ENCODE peak calls at places on chromosome X, in five cellular contexts. X is hepatocyte, J is GM23338, F is fibroblast of lung, R is PC-9. K is an unnamed sample.

GRCh38 chrX:18855919-18856644 is 127.8 kb downstream of the PHKA2 start:
- DNase-seq in R (no peak), J (no peak), X (no peak), F (peak), K (no peak)

GRCh38 chrX:133745361-133745760 is 240.0 kb downstream of the GPC3 start:
- DNase-seq in J (peak), X (no peak), F (no peak), R (no peak), K (no peak)

GRCh38 chrX:152165033-152165743 is 26.8 kb upstream of the MAGEA10 start:
- DNase-seq in J (no peak), R (no peak), F (no peak), X (no peak), K (no peak)

GRCh38 chrX:7132335-7133035 is 15.0 kb upstream of the STS start:
- DNase-seq in F (peak), J (peak), R (peak), X (peak), K (peak)

GRCh38 chrX:69503835-69504625 is at the start of gene NALF2:
- DNase-seq in X (peak), R (no peak), F (peak), J (peak), K (peak)

GRCh38 chrX:39875834-39876625 is 221.7 kb downstream of the BCOR start:
- DNase-seq in X (no peak), J (no peak), F (no peak), R (no peak), K (no peak)

GRCh38 chrX:100663651-100664050 is 19.7 kb downstream of the SRPX2 start:
- DNase-seq in X (no peak), F (no peak), R (no peak), J (no peak), K (no peak)

GRCh38 chrX:107574711-107575110 is 53.6 kb upstream of the PRPS1 start:
- DNase-seq in X (no peak), R (no peak), J (no peak), F (peak), K (peak)

GRCh38 chrX:51899741-51900140 is 6.3 kb downstream of the MAGED1 start:
- DNase-seq in R (no peak), X (no peak), J (no peak), F (no peak), K (no peak)

GRCh38 chrX:14934423-14934822 is 61.2 kb downstream of the MOSPD2 start:
- DNase-seq in F (no peak), R (no peak), J (no peak), X (no peak), K (no peak)

GRCh38 chrX:23952984-23953907 is 45.4 kb downstream of the CXorf58 start:
- DNase-seq in F (no peak), R (no peak), X (no peak), J (peak), K (no peak)

GRCh38 chrX:66638591-66639500 is at the start of gene EDA2R:
- DNase-seq in R (no peak), X (peak), F (peak), J (peak), K (no peak)

GRCh38 chrX:1649623-1650022 is 34.8 kb downstream of the ASMT start:
- DNase-seq in X (no peak), J (peak), F (no peak), R (no peak), K (no peak)

GRCh38 chrX:47264507-47265173 is 31.8 kb downstream of the USP11 start:
- DNase-seq in R (no peak), X (no peak), J (no peak), F (peak), K (peak)

GRCh38 chrX:131677655-131678628 is 134.1 kb downstream of the OR13H1 start:
- DNase-seq in J (peak), R (peak), F (peak), X (peak), K (peak)

GRCh38 chrX:153885968-153886903 is at the start of gene L1CAM:
- DNase-seq in F (no peak), J (peak), X (no peak), R (no peak), K (peak)

GRCh38 chrX:44282753-44283152 is 60.7 kb downstream of the EFHC2 start:
- DNase-seq in X (no peak), F (no peak), J (no peak), R (no peak), K (no peak)

GRCh38 chrX:139811942-139812629 is 104.1 kb upstream of the MCF2 start:
- DNase-seq in X (no peak), J (no peak), R (no peak), F (no peak), K (no peak)

DNA sequence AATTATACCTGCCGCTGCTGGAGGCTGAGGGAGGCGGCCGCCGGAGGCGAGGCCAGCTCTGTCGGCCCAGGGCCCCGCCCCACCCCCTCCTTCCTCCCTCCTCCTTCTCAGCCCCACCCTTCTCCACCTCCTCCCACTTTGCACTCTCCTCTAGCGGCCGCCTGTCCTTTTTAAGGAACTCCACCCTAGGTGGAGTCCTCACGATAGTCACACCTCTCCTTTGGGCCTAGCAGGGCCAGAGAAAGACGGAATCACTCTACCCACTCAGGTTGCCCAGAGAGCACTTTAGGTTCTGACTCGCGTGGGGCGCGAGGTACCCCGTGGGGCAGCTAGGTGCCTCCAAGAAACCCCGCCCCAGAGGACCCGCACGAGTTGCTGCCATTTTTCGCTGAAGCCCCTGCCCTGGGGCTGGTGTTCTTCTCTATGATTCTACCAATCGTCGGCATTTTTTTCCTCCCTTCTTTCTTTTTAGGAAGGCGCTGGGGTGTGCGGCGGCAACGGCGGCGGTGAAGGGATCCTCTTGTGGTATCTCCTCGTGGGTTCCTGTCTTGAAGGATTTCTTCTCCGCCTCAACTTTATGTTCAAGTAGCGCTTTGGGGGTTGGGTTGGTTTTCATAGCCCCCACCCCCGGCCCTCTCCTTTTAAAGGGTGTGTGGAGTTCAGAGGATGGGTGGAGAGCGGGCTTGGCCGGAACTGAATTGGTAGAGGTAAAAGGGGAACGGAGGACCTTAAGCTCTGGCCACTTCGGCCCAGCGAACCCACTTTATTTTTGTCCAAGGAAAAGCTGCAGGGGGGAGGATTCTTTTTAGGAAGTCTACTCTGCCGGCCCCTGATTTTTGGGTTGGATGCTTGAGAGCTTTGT is at the start of gene KLF8:
- DNase-seq in R (peak), J (peak), F (peak), X (peak), K (no peak)
- TF ChIP-seq EZH2 in R (no peak), J (no peak), F (no peak), X (no peak), K (no peak)

DNA sequence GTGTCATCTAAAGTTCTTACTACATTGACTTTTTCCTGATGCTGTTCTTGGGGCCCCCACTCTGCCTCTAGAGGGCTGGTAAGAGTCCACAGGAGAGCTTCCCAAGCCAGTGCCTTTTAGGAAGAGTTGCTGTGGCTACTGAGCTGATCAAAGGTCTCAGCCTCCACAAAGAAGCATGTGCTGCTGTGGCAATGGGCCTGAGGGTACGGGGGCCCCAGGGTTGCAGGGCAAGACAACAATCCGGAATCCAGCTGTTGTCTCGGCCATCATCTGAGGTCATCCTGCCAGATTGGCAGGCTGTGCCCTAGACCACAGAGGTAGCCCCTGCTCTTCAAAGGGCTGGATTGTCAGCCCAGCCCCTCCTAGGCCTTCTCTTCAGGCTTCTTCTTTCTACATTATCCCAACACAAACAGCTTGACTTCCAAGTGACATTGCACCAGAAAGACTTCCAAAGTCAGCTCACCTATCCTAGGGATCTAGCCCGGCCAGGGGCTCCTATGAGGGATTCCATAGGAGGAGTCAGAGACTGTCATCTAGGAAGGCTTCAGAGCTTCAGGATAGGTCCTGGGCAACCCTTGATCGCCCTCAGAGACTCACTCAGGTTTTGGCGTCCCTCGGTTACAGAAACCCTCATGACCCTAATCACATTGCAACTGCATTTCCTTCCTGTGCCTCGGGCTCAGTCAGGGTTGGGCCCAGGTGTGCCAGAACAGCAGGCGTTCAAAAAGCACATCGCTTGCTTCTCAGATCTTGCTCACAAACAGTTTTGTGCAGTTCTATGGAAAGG is 27.7 kb downstream of the SLC25A5 start:
- DNase-seq in X (no peak), R (no peak), J (no peak), F (no peak), K (no peak)
- TF ChIP-seq EZH2 in X (no peak), R (no peak), J (no peak), F (no peak), K (no peak)

GRCh38 chrX:25004485-25005032 is 11.2 kb downstream of the ARX start:
- DNase-seq in J (no peak), X (no peak), F (no peak), R (no peak), K (no peak)
- TF ChIP-seq EZH2 in J (no peak), X (peak), F (peak), R (no peak), K (peak)

DNA sequence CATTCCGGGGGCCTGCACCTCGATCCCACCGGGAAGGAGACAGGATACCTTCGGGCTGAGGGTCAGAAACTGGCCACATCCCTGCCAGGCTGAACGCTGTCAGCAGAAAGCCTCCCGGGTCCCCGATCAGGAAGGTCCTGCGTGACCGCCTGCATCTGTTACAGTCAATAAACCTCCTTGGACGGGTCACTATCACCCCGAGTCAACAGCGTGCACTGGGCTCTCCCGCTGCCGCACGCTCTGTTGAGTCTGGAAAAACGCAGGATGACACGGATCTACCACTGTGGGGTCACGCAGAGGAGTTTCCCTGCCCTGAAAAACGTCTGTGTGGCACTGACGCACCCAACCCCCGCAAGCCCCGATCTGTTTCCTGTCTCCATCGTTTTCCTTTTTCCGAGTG is 12.1 kb downstream of the PPP2R3B start:
- DNase-seq in R (no peak), X (no peak), F (no peak), J (no peak), K (no peak)
- TF ChIP-seq EZH2 in R (no peak), X (no peak), F (peak), J (no peak), K (no peak)

DNA sequence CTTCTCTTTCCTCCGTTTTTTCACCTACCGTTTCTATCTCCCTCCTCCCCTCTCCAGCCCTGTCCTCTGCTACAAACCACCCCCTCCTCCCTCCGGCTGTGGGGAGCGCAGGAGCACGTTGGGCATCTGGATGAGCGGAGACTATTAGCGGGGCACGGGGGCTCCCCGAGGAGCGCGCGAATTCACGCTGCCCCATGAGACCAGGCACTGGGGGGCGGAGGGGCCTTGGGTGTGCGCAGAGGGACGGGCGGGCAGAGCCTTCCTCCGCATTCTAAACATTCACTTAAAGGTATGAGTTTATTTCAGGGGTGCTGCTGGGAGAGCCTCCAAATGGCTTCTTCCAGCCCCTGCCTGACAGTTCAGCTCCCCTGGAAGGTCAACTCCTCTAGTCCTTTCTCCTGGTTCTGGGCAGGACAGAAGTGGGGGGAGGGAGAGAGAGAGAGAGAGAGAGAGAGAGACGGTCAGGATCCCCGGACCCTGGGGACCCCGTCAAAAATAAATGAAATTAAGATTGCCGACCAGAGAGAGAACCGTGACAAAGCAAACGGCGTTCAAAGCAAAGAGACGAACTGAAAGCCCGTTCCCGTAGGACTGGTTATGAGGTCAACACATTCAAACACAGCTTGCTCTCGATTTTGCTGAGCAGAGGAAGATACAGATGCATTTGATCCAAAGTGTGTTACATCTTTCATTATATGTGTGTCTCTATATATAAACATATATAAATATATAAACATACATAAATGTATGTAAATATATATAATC is 5.0 kb downstream of the SHOX start:
- DNase-seq in F (no peak), X (no peak), J (peak), R (no peak), K (no peak)
- TF ChIP-seq EZH2 in F (no peak), X (peak), J (peak), R (no peak), K (no peak)

GRCh38 chrX:150361777-150362351 is 1.3 kb upstream of the MAMLD1 start:
- DNase-seq in R (no peak), J (peak), F (no peak), X (peak), K (peak)
- TF ChIP-seq EZH2 in R (no peak), J (no peak), F (no peak), X (no peak), K (no peak)

K was measured in PC-3.